ENCODE peak calls at places on chromosomes 3 and 15, in five cellular contexts. J, B, C, Y and W are unnamed samples.
A peak's percentile ranks its signal among the peaks of the same experiment; 100 is the strongest.

GRCh38 chr3:81393251-81393650 is 368.2 kb downstream of the GBE1 start:
- DNase-seq in J (no peak), B (no peak), C (no peak), Y (no peak), W (no peak)

GRCh38 chr3:140577911-140578310 is 100.0 kb upstream of the TRIM42 start:
- DNase-seq in J (no peak), B (no peak), C (no peak), Y (no peak), W (no peak)

GRCh38 chr15:81400640-81401236 is 26.7 kb upstream of the TMC3 start:
- DNase-seq in J (no peak), B (peak; percentile 36), C (peak; percentile 65), Y (peak; percentile 58), W (no peak)

GRCh38 chr3:46924921-46925584 is 47.5 kb downstream of the PTH1R start:
- DNase-seq in J (no peak), B (no peak), C (no peak), Y (no peak), W (no peak)

GRCh38 chr3:185983495-185984141 is 45.8 kb upstream of the TRA2B start:
- DNase-seq in J (peak; percentile 49), B (peak; percentile 82), C (peak; percentile 62), Y (peak; percentile 61), W (peak; percentile 83)

GRCh38 chr3:37183375-37183831 is 9.0 kb upstream of the LRRFIP2 start:
- DNase-seq in J (no peak), B (no peak), C (peak; percentile 96), Y (peak; percentile 75), W (no peak)

GRCh38 chr3:4302747-4303146 is 422 bp upstream of the SETMAR start:
- DNase-seq in J (no peak), B (no peak), C (no peak), Y (no peak), W (no peak)

GRCh38 chr15:49697121-49697520 is 76.3 kb downstream of the DTWD1 start:
- DNase-seq in J (no peak), B (no peak), C (peak; percentile 79), Y (peak; percentile 29), W (no peak)

GRCh38 chr3:56780935-56781334 is 20.8 kb downstream of the ARHGEF3 start:
- DNase-seq in J (no peak), B (no peak), C (no peak), Y (no peak), W (no peak)

GRCh38 chr15:83436513-83437158 is 10.5 kb upstream of the SH3GL3 start:
- DNase-seq in J (no peak), B (peak; percentile 37), C (peak; percentile 52), Y (peak; percentile 51), W (no peak)

GRCh38 chr3:26106119-26106690 is 316.3 kb downstream of the OXSM start:
- DNase-seq in J (no peak), B (no peak), C (no peak), Y (no peak), W (no peak)

GRCh38 chr15:70741677-70742293 is 21.6 kb downstream of the UACA start:
- DNase-seq in J (no peak), B (no peak), C (peak; percentile 65), Y (peak; percentile 81), W (no peak)

GRCh38 chr3:58824285-58824684 is 157.7 kb upstream of the FAM3D start:
- DNase-seq in J (peak; percentile 27), B (peak; percentile 51), C (peak; percentile 73), Y (peak; percentile 36), W (peak; percentile 59)

GRCh38 chr3:29683306-29683993 is 402.6 kb downstream of the RBMS3 start:
- DNase-seq in J (no peak), B (no peak), C (peak; percentile 68), Y (peak; percentile 71), W (no peak)

GRCh38 chr3:182508896-182509295 is 284.4 kb upstream of the ATP11B start:
- DNase-seq in J (no peak), B (no peak), C (no peak), Y (no peak), W (no peak)

GRCh38 chr15:61796056-61796455 is 264.2 kb downstream of the VPS13C start:
- DNase-seq in J (no peak), B (no peak), C (peak; percentile 4), Y (no peak), W (no peak)

GRCh38 chr3:52552089-52552488 is 15.7 kb downstream of the UQCC5 start:
- DNase-seq in J (no peak), B (no peak), C (no peak), Y (no peak), W (no peak)

GRCh38 chr3:151568095-151568685 is 107.3 kb upstream of the IGSF10 start:
- DNase-seq in J (no peak), B (no peak), C (no peak), Y (no peak), W (no peak)

GRCh38 chr3:10464068-10464434 is 41.3 kb downstream of the ATP2B2 start:
- DNase-seq in J (no peak), B (no peak), C (no peak), Y (no peak), W (no peak)

GRCh38 chr3:48957006-48957705 is 32.9 kb upstream of the P4HTM start:
- DNase-seq in J (no peak), B (no peak), C (no peak), Y (no peak), W (no peak)

GRCh38 chr15:85615930-85616329 is 178.8 kb downstream of the KLHL25 start:
- DNase-seq in J (no peak), B (no peak), C (peak; percentile 52), Y (peak; percentile 71), W (peak; percentile 43)

GRCh38 chr15:33013827-33014445 is 180.6 kb downstream of the FMN1 start:
- DNase-seq in J (no peak), B (no peak), C (peak; percentile 80), Y (peak; percentile 62), W (no peak)

GRCh38 chr15:65328506-65329297 is 24.2 kb downstream of the RNU5B-1 start:
- DNase-seq in J (no peak), B (no peak), C (no peak), Y (no peak), W (no peak)

DNA sequence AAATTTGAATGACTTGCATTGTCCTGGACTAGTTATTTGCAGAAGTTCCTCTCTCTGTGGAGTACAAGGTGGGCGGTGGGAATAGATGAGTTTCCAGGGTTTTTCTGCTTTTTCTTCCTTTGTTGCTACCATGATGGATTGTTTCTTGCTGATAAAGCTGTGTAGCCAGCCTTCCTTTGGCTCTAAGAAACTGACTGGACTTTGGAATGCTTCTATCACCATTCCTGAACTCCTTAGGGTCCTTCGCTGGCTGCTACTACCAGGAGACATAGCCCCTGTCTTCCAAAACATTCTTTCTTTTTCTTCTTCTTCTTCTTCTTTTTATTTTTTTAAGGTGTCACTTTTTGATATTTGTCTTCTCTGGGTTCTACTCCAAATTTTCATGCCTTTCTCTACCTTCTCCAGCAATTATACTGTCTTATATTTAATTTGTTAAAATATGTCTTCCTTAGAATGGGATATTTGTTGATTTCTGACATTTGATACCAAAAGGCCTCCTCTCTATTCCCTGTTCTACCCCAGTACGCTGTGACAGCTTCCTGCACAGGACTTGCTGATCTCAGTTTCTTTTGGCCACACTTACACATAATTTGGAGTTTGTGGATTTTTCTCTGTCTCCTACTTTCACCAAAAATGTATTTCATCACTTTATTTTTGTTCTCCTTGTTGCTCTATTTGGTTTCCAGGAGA is 145.1 kb upstream of the THRB start:
- DNase-seq in J (no peak), B (no peak), C (no peak), Y (no peak), W (no peak)
- H4K8ac ChIP-seq in J (no peak overlapping the region), B (no peak overlapping the region), C (no peak overlapping the region), Y (no peak overlapping the region), W (no peak overlapping the region)

GRCh38 chr3:54968546-54969172 is 40.8 kb upstream of the LRTM1 start:
- DNase-seq in J (no peak), B (no peak), C (peak; percentile 91), Y (peak; percentile 32), W (no peak)

GRCh38 chr3:54970895-54971294 is 43.0 kb upstream of the LRTM1 start:
- DNase-seq in J (no peak), B (no peak), C (peak; percentile 59), Y (no peak), W (no peak)

GRCh38 chr3:54966979-54967378 is 39.1 kb upstream of the LRTM1 start:
- DNase-seq in J (no peak), B (no peak), C (no peak), Y (no peak), W (no peak)

GRCh38 chr3:54967586-54968244 is 39.9 kb upstream of the LRTM1 start:
- DNase-seq in J (no peak), B (no peak), C (peak; percentile 90), Y (peak; percentile 69), W (no peak)

GRCh38 chr3:54969652-54970051 is 41.8 kb upstream of the LRTM1 start:
- DNase-seq in J (no peak), B (no peak), C (no peak), Y (no peak), W (no peak)
- H4K91ac ChIP-seq in J (no peak overlapping the region), B (no peak overlapping the region), C (peak overlapping the region; percentile 84), Y (no peak overlapping the region), W (no peak overlapping the region)

DNA sequence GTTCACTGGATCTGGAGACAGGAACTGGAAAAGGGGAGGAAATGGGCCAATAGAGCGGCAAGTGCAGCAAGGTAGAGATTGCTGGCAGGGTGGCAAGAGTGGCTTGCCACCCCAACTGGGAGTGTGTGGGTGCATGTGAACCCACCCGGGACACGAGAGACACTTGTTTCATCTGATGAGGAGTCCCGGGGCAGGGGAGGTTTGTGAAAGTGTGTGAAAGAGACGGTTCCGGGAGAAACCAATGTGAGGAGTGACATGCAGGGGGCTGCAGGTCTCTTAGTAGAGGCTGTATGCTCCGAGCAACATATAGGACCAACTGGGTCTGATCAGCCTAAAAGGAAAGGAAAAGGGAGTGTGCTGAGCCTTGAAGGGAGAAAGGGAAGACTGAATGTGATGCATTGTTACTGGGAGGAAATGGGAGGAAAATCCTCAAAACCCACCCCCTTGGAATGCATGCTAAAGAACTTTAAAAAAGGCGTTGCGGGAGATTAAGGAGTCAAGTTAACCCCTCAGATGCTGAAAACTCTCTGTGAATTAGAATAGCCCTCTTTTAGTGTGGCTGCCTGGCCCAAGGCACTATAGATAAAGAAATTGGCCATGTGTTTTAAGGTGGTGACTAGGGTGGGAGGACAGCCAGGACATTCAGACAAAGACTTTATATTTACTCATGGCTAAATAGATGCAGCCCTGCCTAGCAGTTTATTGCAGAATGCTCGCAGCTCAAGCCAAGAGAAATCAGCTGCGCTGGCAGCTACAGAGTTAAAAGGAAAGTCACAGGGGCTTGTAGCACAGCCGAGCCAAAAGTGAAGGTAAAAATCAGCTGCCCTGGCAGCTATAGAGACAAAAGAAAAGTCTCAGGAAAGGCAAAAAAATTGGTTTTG is 9.1 kb upstream of the SLC9C1 start:
- DNase-seq in J (peak; percentile 69), B (peak; percentile 87), C (peak; percentile 11), Y (peak; percentile 37), W (peak; percentile 77)
- H2BK15ac ChIP-seq in J (peak overlapping the region; percentile 94), B (peak overlapping the region; percentile 0), C (peak overlapping the region; percentile 71), Y (peak overlapping the region; percentile 15), W (no peak overlapping the region)

DNA sequence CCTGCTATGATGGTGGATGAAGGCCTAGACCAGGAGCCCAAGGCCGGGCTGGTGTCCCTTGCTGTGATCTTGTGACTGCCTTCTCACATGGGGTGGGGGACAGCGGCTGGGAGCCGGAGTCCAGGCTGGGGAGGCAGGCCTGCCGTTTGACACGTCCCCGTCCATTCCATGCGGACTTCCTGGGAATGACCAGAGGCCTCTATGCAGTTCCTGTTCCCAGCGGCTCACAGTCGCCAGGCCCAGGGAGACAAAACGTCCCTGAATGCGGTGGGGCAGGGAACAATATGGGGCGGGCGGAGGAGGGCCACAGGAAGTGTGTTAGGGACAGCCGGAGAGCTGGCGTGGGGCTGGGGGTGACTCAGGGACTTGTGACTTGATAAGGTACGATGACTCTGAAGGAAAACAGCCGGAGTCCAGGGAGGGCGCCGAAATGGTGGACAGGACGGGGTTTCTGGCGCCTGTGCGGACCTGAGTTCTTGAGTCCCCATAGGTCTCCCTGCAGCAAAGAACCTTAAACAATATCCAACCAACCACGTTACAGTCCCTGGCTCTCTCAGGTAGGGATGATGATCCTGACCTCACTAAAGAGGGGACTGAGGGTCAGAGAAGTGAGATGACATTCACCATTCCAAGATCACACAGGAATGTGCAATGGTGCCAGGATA is 40.5 kb upstream of the SMAD6 start:
- DNase-seq in J (no peak), B (no peak), C (no peak), Y (no peak), W (no peak)
- H4K8ac ChIP-seq in J (peak overlapping the region; percentile 4), B (no peak overlapping the region), C (no peak overlapping the region), Y (peak overlapping the region; percentile 47), W (no peak overlapping the region)